ENCODE peak calls at places on chromosomes 7 and 10, in nine cellular contexts. One of them, this sample, is unnamed.

GRCh38 chr7:142188846-142189245 is 69.0 kb downstream of the PRSS58 start:
- DNase-seq in stimulated activated CD4-positive, alpha-beta T cell treated with anti-CD3 and anti-CD28 coated beads, Interleukin-1b, Interleukin-23, amount 100 ng/mL, for 24 hours: no peak
- DNase-seq in GM04504: no peak
- DNase-seq in mesenteric fat pad: no peak
- DNase-seq in naive thymus-derived CD8-positive, alpha-beta T cell: no peak
- DNase-seq in PC-3: peak; percentile 49
- DNase-seq in Daoy: no peak
- DNase-seq in nephron progenitor cell: no peak
- DNase-seq in GDM1: no peak
- DNase-seq in this sample: peak; percentile 16

GRCh38 chr10:124020871-124021823 is 72.3 kb downstream of the CHST15 start:
- DNase-seq in stimulated activated CD4-positive, alpha-beta T cell treated with anti-CD3 and anti-CD28 coated beads, Interleukin-1b, Interleukin-23, amount 100 ng/mL, for 24 hours: no peak
- DNase-seq in naive thymus-derived CD8-positive, alpha-beta T cell: no peak
- DNase-seq in GDM1: no peak
- DNase-seq in GM04504: no peak
- DNase-seq in Daoy: no peak
- DNase-seq in nephron progenitor cell: no peak
- DNase-seq in mesenteric fat pad: no peak
- DNase-seq in PC-3: no peak
- DNase-seq in this sample: peak; percentile 90

GRCh38 chr7:132836746-132837145 is 245.1 kb downstream of the CHCHD3 start:
- DNase-seq in stimulated activated CD4-positive, alpha-beta T cell treated with anti-CD3 and anti-CD28 coated beads, Interleukin-1b, Interleukin-23, amount 100 ng/mL, for 24 hours: no peak
- DNase-seq in PC-3: peak; percentile 16
- DNase-seq in GDM1: no peak
- DNase-seq in Daoy: no peak
- DNase-seq in mesenteric fat pad: no peak
- DNase-seq in naive thymus-derived CD8-positive, alpha-beta T cell: no peak
- DNase-seq in GM04504: no peak
- DNase-seq in nephron progenitor cell: no peak
- DNase-seq in this sample: peak; percentile 12

GRCh38 chr7:2219606-2220005 is 13.1 kb downstream of the MAD1L1 start:
- DNase-seq in Daoy: no peak
- DNase-seq in stimulated activated CD4-positive, alpha-beta T cell treated with anti-CD3 and anti-CD28 coated beads, Interleukin-1b, Interleukin-23, amount 100 ng/mL, for 24 hours: no peak
- DNase-seq in naive thymus-derived CD8-positive, alpha-beta T cell: no peak
- DNase-seq in GM04504: no peak
- DNase-seq in nephron progenitor cell: no peak
- DNase-seq in GDM1: no peak
- DNase-seq in mesenteric fat pad: no peak
- DNase-seq in PC-3: no peak
- DNase-seq in this sample: no peak

GRCh38 chr10:5666324-5667220 is at the start of gene ASB13:
- DNase-seq in PC-3: peak; percentile 50
- DNase-seq in naive thymus-derived CD8-positive, alpha-beta T cell: peak; percentile 30
- DNase-seq in GDM1: peak; percentile 26
- DNase-seq in nephron progenitor cell: peak; percentile 74
- DNase-seq in mesenteric fat pad: no peak
- DNase-seq in GM04504: no peak
- DNase-seq in stimulated activated CD4-positive, alpha-beta T cell treated with anti-CD3 and anti-CD28 coated beads, Interleukin-1b, Interleukin-23, amount 100 ng/mL, for 24 hours: peak; percentile 21
- DNase-seq in Daoy: peak; percentile 58
- DNase-seq in this sample: peak; percentile 49

GRCh38 chr10:92187101-92187500 is 103.8 kb downstream of the CPEB3 start:
- DNase-seq in mesenteric fat pad: no peak
- DNase-seq in stimulated activated CD4-positive, alpha-beta T cell treated with anti-CD3 and anti-CD28 coated beads, Interleukin-1b, Interleukin-23, amount 100 ng/mL, for 24 hours: no peak
- DNase-seq in Daoy: no peak
- DNase-seq in nephron progenitor cell: no peak
- DNase-seq in naive thymus-derived CD8-positive, alpha-beta T cell: no peak
- DNase-seq in GDM1: no peak
- DNase-seq in PC-3: no peak
- DNase-seq in GM04504: no peak
- DNase-seq in this sample: no peak

GRCh38 chr10:101301111-101301731 is 52.7 kb upstream of the BTRC start:
- DNase-seq in mesenteric fat pad: no peak
- DNase-seq in GDM1: peak; percentile 60
- DNase-seq in nephron progenitor cell: no peak
- DNase-seq in Daoy: peak; percentile 50
- DNase-seq in naive thymus-derived CD8-positive, alpha-beta T cell: no peak
- DNase-seq in GM04504: no peak
- DNase-seq in PC-3: peak; percentile 66
- DNase-seq in stimulated activated CD4-positive, alpha-beta T cell treated with anti-CD3 and anti-CD28 coated beads, Interleukin-1b, Interleukin-23, amount 100 ng/mL, for 24 hours: no peak
- DNase-seq in this sample: peak; percentile 64

GRCh38 chr10:69801094-69801433 is 642 bp upstream of the COL13A1 start:
- DNase-seq in PC-3: peak; percentile 92
- DNase-seq in GDM1: no peak
- DNase-seq in Daoy: peak; percentile 67
- DNase-seq in naive thymus-derived CD8-positive, alpha-beta T cell: no peak
- DNase-seq in stimulated activated CD4-positive, alpha-beta T cell treated with anti-CD3 and anti-CD28 coated beads, Interleukin-1b, Interleukin-23, amount 100 ng/mL, for 24 hours: peak; percentile 10
- DNase-seq in mesenteric fat pad: no peak
- DNase-seq in GM04504: no peak
- DNase-seq in nephron progenitor cell: peak; percentile 78
- DNase-seq in this sample: peak; percentile 61

GRCh38 chr10:122516733-122517132 is 43.8 kb upstream of the DMBT1 start:
- DNase-seq in nephron progenitor cell: no peak
- DNase-seq in GM04504: no peak
- DNase-seq in GDM1: no peak
- DNase-seq in naive thymus-derived CD8-positive, alpha-beta T cell: no peak
- DNase-seq in PC-3: no peak
- DNase-seq in mesenteric fat pad: no peak
- DNase-seq in Daoy: no peak
- DNase-seq in stimulated activated CD4-positive, alpha-beta T cell treated with anti-CD3 and anti-CD28 coated beads, Interleukin-1b, Interleukin-23, amount 100 ng/mL, for 24 hours: no peak
- DNase-seq in this sample: no peak

GRCh38 chr7:87628780-87629569 is 777 bp downstream of the RUNDC3B start:
- DNase-seq in PC-3: no peak
- DNase-seq in mesenteric fat pad: peak; percentile 86
- DNase-seq in GDM1: no peak
- DNase-seq in Daoy: peak; percentile 27
- DNase-seq in GM04504: no peak
- DNase-seq in naive thymus-derived CD8-positive, alpha-beta T cell: peak; percentile 29
- DNase-seq in nephron progenitor cell: peak; percentile 51
- DNase-seq in stimulated activated CD4-positive, alpha-beta T cell treated with anti-CD3 and anti-CD28 coated beads, Interleukin-1b, Interleukin-23, amount 100 ng/mL, for 24 hours: peak; percentile 1
- DNase-seq in this sample: peak; percentile 49

GRCh38 chr7:105975770-105976428 is 12.8 kb downstream of the CDHR3 start:
- DNase-seq in naive thymus-derived CD8-positive, alpha-beta T cell: no peak
- DNase-seq in mesenteric fat pad: no peak
- DNase-seq in Daoy: peak; percentile 96
- DNase-seq in nephron progenitor cell: no peak
- DNase-seq in GM04504: no peak
- DNase-seq in PC-3: no peak
- DNase-seq in stimulated activated CD4-positive, alpha-beta T cell treated with anti-CD3 and anti-CD28 coated beads, Interleukin-1b, Interleukin-23, amount 100 ng/mL, for 24 hours: no peak
- DNase-seq in GDM1: peak; percentile 15
- DNase-seq in this sample: peak; percentile 6

GRCh38 chr10:72335394-72336258 is 19.1 kb downstream of the DNAJB12 start:
- DNase-seq in nephron progenitor cell: no peak
- DNase-seq in GM04504: no peak
- DNase-seq in GDM1: no peak
- DNase-seq in mesenteric fat pad: no peak
- DNase-seq in PC-3: no peak
- DNase-seq in Daoy: no peak
- DNase-seq in naive thymus-derived CD8-positive, alpha-beta T cell: no peak
- DNase-seq in stimulated activated CD4-positive, alpha-beta T cell treated with anti-CD3 and anti-CD28 coated beads, Interleukin-1b, Interleukin-23, amount 100 ng/mL, for 24 hours: no peak
- DNase-seq in this sample: peak; percentile 67

GRCh38 chr10:20059084-20059835 is 243.0 kb downstream of the PLXDC2 start:
- DNase-seq in PC-3: no peak
- DNase-seq in naive thymus-derived CD8-positive, alpha-beta T cell: no peak
- DNase-seq in Daoy: no peak
- DNase-seq in mesenteric fat pad: no peak
- DNase-seq in GDM1: no peak
- DNase-seq in nephron progenitor cell: no peak
- DNase-seq in stimulated activated CD4-positive, alpha-beta T cell treated with anti-CD3 and anti-CD28 coated beads, Interleukin-1b, Interleukin-23, amount 100 ng/mL, for 24 hours: no peak
- DNase-seq in GM04504: no peak
- DNase-seq in this sample: peak; percentile 48

GRCh38 chr10:59808896-59809643 is 55.8 kb upstream of the MRLN start:
- DNase-seq in PC-3: peak; percentile 93
- DNase-seq in stimulated activated CD4-positive, alpha-beta T cell treated with anti-CD3 and anti-CD28 coated beads, Interleukin-1b, Interleukin-23, amount 100 ng/mL, for 24 hours: peak; percentile 47
- DNase-seq in GM04504: peak; percentile 17
- DNase-seq in mesenteric fat pad: no peak
- DNase-seq in naive thymus-derived CD8-positive, alpha-beta T cell: peak; percentile 11
- DNase-seq in nephron progenitor cell: peak; percentile 75
- DNase-seq in GDM1: peak; percentile 70
- DNase-seq in Daoy: peak; percentile 61
- DNase-seq in this sample: peak; percentile 57

GRCh38 chr7:131518626-131519025 is 37.8 kb downstream of the PODXL start:
- DNase-seq in naive thymus-derived CD8-positive, alpha-beta T cell: no peak
- DNase-seq in stimulated activated CD4-positive, alpha-beta T cell treated with anti-CD3 and anti-CD28 coated beads, Interleukin-1b, Interleukin-23, amount 100 ng/mL, for 24 hours: no peak
- DNase-seq in mesenteric fat pad: peak; percentile 45
- DNase-seq in Daoy: no peak
- DNase-seq in nephron progenitor cell: no peak
- DNase-seq in PC-3: no peak
- DNase-seq in GDM1: no peak
- DNase-seq in GM04504: no peak
- DNase-seq in this sample: no peak

GRCh38 chr10:124296121-124296812 is 122.5 kb downstream of the OAT start:
- DNase-seq in Daoy: no peak
- DNase-seq in GM04504: peak; percentile 25
- DNase-seq in nephron progenitor cell: no peak
- DNase-seq in stimulated activated CD4-positive, alpha-beta T cell treated with anti-CD3 and anti-CD28 coated beads, Interleukin-1b, Interleukin-23, amount 100 ng/mL, for 24 hours: no peak
- DNase-seq in GDM1: no peak
- DNase-seq in mesenteric fat pad: peak; percentile 81
- DNase-seq in naive thymus-derived CD8-positive, alpha-beta T cell: no peak
- DNase-seq in PC-3: no peak
- DNase-seq in this sample: peak; percentile 13

This sample was measured in mammary epithelial cell.